ENCODE peak calls at places on chromosomes 16 and 17, in five cellular contexts. D, B, G, R and O are unnamed samples.

GRCh38 chr17:3766783-3767182 is 34.2 kb downstream of the ITGAE start:
- DNase-seq in D (no peak), B (no peak), G (peak), R (no peak), O (no peak)

GRCh38 chr17:75155191-75155601 is 884 bp upstream of the JPT1 start:
- DNase-seq in D (no peak), B (no peak), G (no peak), R (no peak), O (no peak)

GRCh38 chr17:29357821-29358232 is 32.3 kb upstream of the TAOK1 start:
- DNase-seq in D (no peak), B (no peak), G (no peak), R (no peak), O (no peak)

GRCh38 chr17:75343007-75343406 is 53.8 kb upstream of the SLC25A19 start:
- DNase-seq in D (no peak), B (no peak), G (no peak), R (no peak), O (no peak)

GRCh38 chr17:32854834-32855389 is 22.0 kb downstream of the MYO1D start:
- DNase-seq in D (no peak), B (no peak), G (no peak), R (no peak), O (no peak)

GRCh38 chr17:76199466-76199865 is 40.8 kb downstream of the RNF157 start:
- DNase-seq in D (no peak), B (no peak), G (no peak), R (peak), O (no peak)

GRCh38 chr16:56634715-56635440 is 2.4 kb downstream of the MT1M start:
- DNase-seq in D (peak), B (no peak), G (no peak), R (no peak), O (no peak)

GRCh38 chr16:88770459-88771293 is 14.3 kb downstream of the PIEZO1 start:
- DNase-seq in D (peak), B (peak), G (peak), R (peak), O (no peak)

GRCh38 chr16:12293017-12293618 is 316.6 kb downstream of the SNX29 start:
- DNase-seq in D (no peak), B (no peak), G (no peak), R (no peak), O (no peak)

GRCh38 chr17:64115871-64116534 is 13.9 kb downstream of the ERN1 start:
- DNase-seq in D (no peak), B (no peak), G (no peak), R (peak), O (no peak)

GRCh38 chr16:21950782-21951521 is 2.2 kb upstream of the UQCRC2 start:
- DNase-seq in D (no peak), B (no peak), G (no peak), R (peak), O (no peak)

GRCh38 chr17:63337579-63337978 is 108.5 kb downstream of the CYB561 start:
- DNase-seq in D (no peak), B (no peak), G (no peak), R (no peak), O (no peak)

GRCh38 chr17:48627625-48628510 is 1.7 kb upstream of the HOXB9 start:
- DNase-seq in D (no peak), B (no peak), G (no peak), R (no peak), O (no peak)

GRCh38 chr16:31875112-31875803 is 1.7 kb downstream of the ZNF267 start:
- DNase-seq in D (no peak), B (no peak), G (no peak), R (peak), O (no peak)

GRCh38 chr16:76228546-76229146 is 48.6 kb upstream of the CNTNAP4 start:
- DNase-seq in D (no peak), B (no peak), G (no peak), R (no peak), O (no peak)

GRCh38 chr17:62187681-62188080 is 122.6 kb upstream of the MED13 start:
- DNase-seq in D (no peak), B (no peak), G (no peak), R (no peak), O (no peak)

GRCh38 chr17:75065562-75066151 is 18.6 kb downstream of the KCTD2 start:
- DNase-seq in D (no peak), B (no peak), G (no peak), R (no peak), O (no peak)

GRCh38 chr17:14429084-14429483 is 128.2 kb downstream of the HS3ST3B1 start:
- DNase-seq in D (no peak), B (no peak), G (no peak), R (no peak), O (no peak)

GRCh38 chr16:89048087-89048729 is 45.4 kb upstream of the ACSF3 start:
- DNase-seq in D (peak), B (peak), G (no peak), R (peak), O (no peak)

DNA sequence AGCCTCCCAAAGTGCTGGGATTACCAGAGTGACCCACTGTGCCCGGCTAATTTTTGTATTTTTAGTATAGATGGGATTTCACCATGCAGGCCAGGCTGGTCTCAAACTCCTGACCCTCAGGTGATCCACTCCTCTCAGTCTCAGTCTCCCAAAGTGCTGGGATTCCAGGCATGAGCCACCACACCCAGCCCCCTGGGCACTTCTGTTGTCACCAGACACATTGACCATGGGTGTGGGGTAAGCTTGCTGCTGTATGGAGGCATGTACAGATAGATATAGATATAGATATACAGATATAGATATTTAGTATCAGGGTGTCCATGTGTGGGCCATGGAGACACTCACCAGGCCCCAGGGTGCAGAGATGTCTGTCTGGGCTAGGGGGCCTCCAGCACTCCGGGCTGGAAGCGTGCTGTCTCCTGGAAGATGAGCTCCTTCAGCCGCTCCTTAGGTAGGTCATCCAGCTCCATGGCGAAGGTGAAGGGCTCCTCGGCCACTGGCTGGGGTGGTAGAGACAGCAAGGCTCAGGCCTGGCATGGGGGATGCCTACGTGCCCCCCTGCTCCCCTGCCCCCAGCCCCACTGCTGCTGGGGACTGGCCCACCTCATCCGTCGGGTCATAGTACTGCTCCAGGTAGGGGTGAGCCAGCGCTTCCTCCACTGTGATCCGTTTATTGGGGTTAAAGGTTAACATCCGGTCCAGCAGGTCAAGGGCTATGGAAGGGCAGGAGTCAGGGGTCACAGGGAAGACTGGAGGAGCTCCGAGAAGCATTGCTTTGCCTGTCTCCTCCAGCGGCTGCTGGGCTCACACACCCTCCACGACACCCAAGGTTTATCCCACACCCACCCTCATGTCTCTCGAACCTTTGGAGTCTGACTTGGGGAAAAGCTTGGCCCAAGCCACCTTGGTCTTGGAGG is 3.2 kb upstream of the GDPD3 start:
- DNase-seq in D (no peak), B (no peak), G (no peak), R (no peak), O (no peak)
- H3K27ac ChIP-seq in D (no peak), B (no peak), G (no peak), R (no peak), O (no peak)

GRCh38 chr16:15967223-15967546 is 17.8 kb downstream of the ABCC1 start:
- DNase-seq in D (no peak), B (no peak), G (no peak), R (no peak), O (no peak)

GRCh38 chr16:15966420-15967222 is 17.2 kb downstream of the ABCC1 start:
- DNase-seq in D (no peak), B (no peak), G (no peak), R (no peak), O (no peak)

GRCh38 chr16:15970202-15970601 is 20.8 kb downstream of the ABCC1 start:
- DNase-seq in D (no peak), B (no peak), G (no peak), R (no peak), O (peak)

GRCh38 chr16:15970743-15971434 is 21.5 kb downstream of the ABCC1 start:
- DNase-seq in D (no peak), B (no peak), G (no peak), R (no peak), O (peak)

DNA sequence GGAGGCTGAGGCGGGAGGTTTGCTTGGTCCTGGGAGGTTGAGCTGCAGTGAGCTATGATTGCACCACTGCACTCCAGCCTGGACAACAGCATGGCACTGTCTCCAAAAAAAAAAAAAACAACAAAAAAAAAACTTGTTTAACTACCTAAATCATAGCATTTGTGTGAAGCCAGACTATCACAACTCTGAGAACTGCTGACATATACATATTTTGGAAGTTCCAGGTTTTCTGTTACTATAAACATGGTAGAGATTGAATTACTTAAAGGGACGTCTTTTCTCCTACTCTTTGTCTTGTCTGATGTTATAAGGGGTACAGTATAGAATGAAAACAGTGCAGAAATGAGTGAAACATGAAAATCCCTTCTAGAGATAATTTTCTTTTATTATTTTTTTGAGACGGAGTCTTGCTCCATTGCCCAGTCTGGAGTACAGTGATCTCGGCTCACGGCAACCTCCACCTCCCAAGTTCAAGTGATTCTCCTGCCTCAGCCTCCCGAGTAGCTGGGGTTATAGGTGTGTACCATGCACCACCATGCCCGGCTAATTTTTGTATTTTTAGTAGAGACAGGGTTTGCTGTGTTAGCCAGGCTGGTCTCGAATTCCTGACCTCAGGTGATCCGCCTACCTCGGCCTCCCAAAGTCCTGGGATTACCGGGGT is 18.4 kb downstream of the ABCC1 start:
- DNase-seq in D (no peak), B (no peak), G (no peak), R (no peak), O (no peak)
- H3K27ac ChIP-seq in D (no peak), B (no peak), G (no peak), R (no peak), O (no peak)

GRCh38 chr17:44209786-44210341 is 9.6 kb downstream of the UBTF start:
- DNase-seq in D (no peak), B (no peak), G (no peak), R (no peak), O (no peak)
- H3K27ac ChIP-seq in D (peak), B (peak), G (no peak), R (peak), O (no peak)

GRCh38 chr17:50619489-50619888 is 15.2 kb upstream of the ABCC3 start:
- DNase-seq in D (no peak), B (no peak), G (no peak), R (no peak), O (no peak)

GRCh38 chr17:50620237-50620636 is 14.4 kb upstream of the ABCC3 start:
- DNase-seq in D (no peak), B (no peak), G (no peak), R (no peak), O (no peak)

GRCh38 chr17:50618941-50619340 is 15.7 kb upstream of the ABCC3 start:
- DNase-seq in D (no peak), B (no peak), G (peak), R (no peak), O (no peak)

GRCh38 chr17:50620848-50621247 is 13.8 kb upstream of the ABCC3 start:
- DNase-seq in D (no peak), B (no peak), G (no peak), R (no peak), O (peak)

GRCh38 chr17:50621562-50621961 is 13.1 kb upstream of the ABCC3 start:
- DNase-seq in D (no peak), B (no peak), G (no peak), R (no peak), O (no peak)
- H3K27ac ChIP-seq in D (no peak), B (no peak), G (no peak), R (no peak), O (no peak)

GRCh38 chr16:7526736-7527135 is 194.1 kb downstream of the RBFOX1 start:
- DNase-seq in D (no peak), B (no peak), G (no peak), R (no peak), O (no peak)
- H3K27ac ChIP-seq in D (no peak), B (no peak), G (no peak), R (no peak), O (no peak)

DNA sequence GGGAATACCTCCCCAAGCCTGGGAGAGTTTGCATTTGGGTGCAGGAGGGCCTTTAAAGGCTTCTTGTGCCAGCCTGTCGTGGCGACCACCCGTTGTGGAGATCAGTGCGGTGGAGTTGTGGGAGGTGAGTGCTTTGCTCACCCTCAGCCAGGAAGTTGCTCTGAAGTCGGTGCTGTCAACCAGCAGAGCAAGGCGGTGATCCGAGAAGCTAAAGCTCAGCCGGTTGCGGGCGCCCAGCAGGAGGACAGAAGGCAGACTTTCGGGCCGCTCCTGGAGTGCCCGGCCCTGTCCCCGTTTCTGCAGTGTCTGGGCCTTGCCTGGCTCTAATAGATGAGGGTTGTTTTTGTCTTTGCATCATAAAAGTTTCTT is 1.4 kb downstream of the UBE2I start:
- DNase-seq in D (no peak), B (no peak), G (no peak), R (peak), O (no peak)
- H3K27ac ChIP-seq in D (peak), B (peak), G (peak), R (peak), O (no peak)

GRCh38 chr17:31314788-31315105 is 893 bp upstream of the EVI2B start:
- DNase-seq in D (no peak), B (no peak), G (no peak), R (no peak), O (no peak)
- H3K27ac ChIP-seq in D (no peak), B (no peak), G (no peak), R (peak), O (no peak)